ENCODE peak calls at places on chromosomes 4 and X, in five cellular contexts. L, A, K, G and T are unnamed samples.

GRCh38 chr4:56134272-56134671 is 185.5 kb downstream of the CEP135 start:
- DNase-seq in K (peak), G (no peak), L (peak), A (peak), T (peak)

GRCh38 chrX:104988038-104988437 is 232.5 kb downstream of the TEX13A start:
- DNase-seq in K (no peak), L (no peak), G (no peak), A (no peak), T (no peak)

GRCh38 chr4:39568805-39569204 is 41.6 kb upstream of the UGDH start:
- DNase-seq in K (no peak), G (no peak), A (no peak), L (no peak), T (no peak)

GRCh38 chrX:111447298-111447697 is 35.3 kb upstream of the DCX start:
- DNase-seq in G (no peak), K (peak), A (no peak), L (no peak), T (peak)

GRCh38 chr4:72522440-72522839 is 46.6 kb downstream of the ADAMTS3 start:
- DNase-seq in A (no peak), G (no peak), K (no peak), L (no peak), T (no peak)

GRCh38 chr4:5827108-5828004 is 65.5 kb downstream of the CRMP1 start:
- DNase-seq in L (peak), G (no peak), A (peak), K (no peak), T (peak)

GRCh38 chr4:110793381-110793801 is 170.5 kb upstream of the PITX2 start:
- DNase-seq in A (peak), L (peak), K (no peak), G (no peak), T (peak)

GRCh38 chr4:69910016-69910782 is 20.7 kb upstream of the CSN1S1 start:
- DNase-seq in K (no peak), L (peak), A (peak), G (no peak), T (peak)

GRCh38 chr4:98653006-98653405 is 5.4 kb downstream of the TSPAN5 start:
- DNase-seq in K (no peak), A (peak), G (no peak), L (peak), T (peak)

GRCh38 chr4:24809376-24809775 is 14.0 kb downstream of the SOD3 start:
- DNase-seq in L (no peak), A (no peak), G (no peak), K (no peak), T (no peak)

GRCh38 chr4:117637347-117637746 is 396.9 kb upstream of the NDST3 start:
- DNase-seq in G (no peak), A (no peak), L (no peak), K (no peak), T (no peak)

GRCh38 chr4:179867300-179867878 is 2375.8 kb upstream of the TENM3 start:
- DNase-seq in K (peak), G (no peak), L (peak), A (no peak), T (peak)

GRCh38 chr4:17577660-17578481 is 873 bp downstream of the LAP3 start:
- DNase-seq in K (peak), G (no peak), A (peak), L (peak), T (peak)

GRCh38 chr4:22850630-22851029 is 157.9 kb downstream of the GBA3 start:
- DNase-seq in K (no peak), A (no peak), G (no peak), L (no peak), T (no peak)
- TF ChIP-seq CTCF in K (no peak), A (no peak), G (no peak), L (no peak), T (no peak)

GRCh38 chrX:153853902-153854267 is 23.5 kb upstream of the PDZD4 start:
- DNase-seq in L (no peak), A (no peak), G (no peak), K (no peak), T (no peak)

GRCh38 chrX:153851981-153852380 is 21.6 kb upstream of the PDZD4 start:
- DNase-seq in K (no peak), G (no peak), A (no peak), L (no peak), T (no peak)

GRCh38 chrX:153854702-153855101 is 24.4 kb upstream of the PDZD4 start:
- DNase-seq in G (no peak), A (no peak), L (no peak), K (no peak), T (no peak)

GRCh38 chrX:153857348-153857903 is 27.1 kb upstream of the PDZD4 start:
- DNase-seq in L (no peak), G (no peak), K (peak), A (no peak), T (no peak)

GRCh38 chrX:153853180-153853901 is 23.0 kb upstream of the PDZD4 start:
- DNase-seq in G (no peak), A (no peak), K (peak), L (no peak), T (no peak)
- H3K4me3 ChIP-seq in G (no peak), A (no peak), K (no peak), L (no peak), T (no peak)

GRCh38 chr4:3207531-3208037 is 41.4 kb upstream of the MSANTD1 start:
- DNase-seq in G (peak), A (peak), L (no peak), K (no peak), T (peak)
- TF ChIP-seq CTCF in G (peak), A (no peak), L (no peak), K (peak), T (peak)

GRCh38 chr4:41169256-41169655 is 45.1 kb downstream of the APBB2 start:
- DNase-seq in A (no peak), K (no peak), L (no peak), G (no peak), T (no peak)
- H3K4me3 ChIP-seq in A (no peak), K (no peak), L (no peak), G (no peak), T (no peak)

DNA sequence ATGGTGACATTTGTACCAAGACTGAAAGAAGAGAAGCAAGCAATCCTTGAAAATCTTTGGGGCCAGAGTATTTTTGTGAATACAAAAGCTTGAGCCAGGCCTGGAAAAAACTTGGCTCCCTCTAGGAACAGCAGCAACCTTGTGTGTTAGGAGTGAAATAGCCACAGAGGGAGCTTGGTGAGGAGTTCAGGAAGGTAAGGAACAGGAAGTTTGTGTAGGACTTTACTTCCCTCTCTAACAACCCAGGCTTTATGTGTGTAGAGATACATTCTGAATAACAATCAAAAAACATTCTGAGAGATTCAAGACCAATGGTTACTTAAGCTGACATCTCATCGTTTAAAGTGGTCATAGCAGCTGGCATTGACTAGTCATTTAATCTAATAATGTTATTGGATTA is 668.5 kb downstream of the PCDH18 start:
- DNase-seq in G (no peak), L (no peak), K (peak), A (peak), T (peak)
- TF ChIP-seq CTCF in G (no peak), L (no peak), K (no peak), A (no peak), T (no peak)

GRCh38 chr4:183348136-183348535 is 25.9 kb upstream of the CLDN24 start:
- DNase-seq in L (no peak), G (no peak), K (no peak), A (no peak), T (no peak)

GRCh38 chr4:183348706-183349659 is 26.8 kb upstream of the CLDN24 start:
- DNase-seq in A (peak), L (peak), G (peak), K (no peak), T (peak)

GRCh38 chr4:183349673-183350072 is 27.4 kb upstream of the CLDN24 start:
- DNase-seq in L (no peak), A (no peak), G (peak), K (no peak), T (peak)

GRCh38 chr4:183352546-183352945 is 30.3 kb upstream of the CLDN24 start:
- DNase-seq in L (no peak), K (no peak), A (no peak), G (no peak), T (no peak)

GRCh38 chr4:183350317-183351071 is 28.3 kb upstream of the CLDN24 start:
- DNase-seq in K (no peak), G (peak), L (no peak), A (no peak), T (peak)
- H3K4me3 ChIP-seq in K (no peak), G (peak), L (no peak), A (no peak), T (no peak)

GRCh38 chr4:77695769-77696168 is 90.1 kb downstream of the CXCL13 start:
- DNase-seq in G (peak), K (no peak), L (peak), A (peak), T (peak)

GRCh38 chr4:77701111-77701510 is 95.5 kb downstream of the CXCL13 start:
- DNase-seq in K (no peak), A (no peak), G (no peak), L (no peak), T (no peak)

GRCh38 chr4:77697860-77698599 is 92.4 kb downstream of the CXCL13 start:
- DNase-seq in K (peak), G (no peak), A (peak), L (peak), T (peak)

GRCh38 chr4:77699731-77700210 is 94.2 kb downstream of the CXCL13 start:
- DNase-seq in K (peak), G (peak), L (peak), A (peak), T (peak)
- TF ChIP-seq CTCF in K (peak), G (peak), L (peak), A (peak), T (peak)